ENCODE peak calls at places on chromosomes 7 and 10, in ten cellular contexts. T is HCT116; C is activated T-helper 1 cell treated with Interleukin-2 at 50 U/mL for 16 hours; H is stimulated activated CD4-positive, alpha-beta T cell treated with anti-CD3 and anti-CD28 coated beads, Interleukin-12 subunit alpha, Interleukin-12 subunit beta, amount 100 ng/mL, for 4 hours; Y is iPS DF 19.7; R is NCI-H748 treated with DMSO at 0.1 percent for 48 hours; U is NCI-H82; Z is CD4-positive, alpha-beta T cell; W is activated naive CD4-positive, alpha-beta T cell; J is fibroblast of lung. B is an unnamed sample.

GRCh38 chr10:92712016-92712889 is 22.5 kb downstream of the HHEX start:
- DNase-seq in U (no peak), Y (no peak), H (no peak), J (no peak), C (no peak), T (no peak), R (peak), Z (no peak), W (no peak), B (no peak)

GRCh38 chr7:156827587-156828203 is 65.3 kb downstream of the LMBR1 start:
- DNase-seq in W (no peak), C (no peak), Y (no peak), R (no peak), T (peak), U (no peak), Z (no peak), H (no peak), J (peak), B (peak)

GRCh38 chr10:90148121-90148855 is 446.9 kb downstream of the KIF20B start:
- DNase-seq in J (peak), U (peak), W (no peak), R (peak), H (no peak), Z (no peak), Y (no peak), T (peak), C (no peak), B (no peak)

GRCh38 chr7:130008941-130009847 is 42.0 kb downstream of the ZC3HC1 start:
- DNase-seq in Z (no peak), R (no peak), H (no peak), Y (no peak), J (no peak), C (no peak), U (no peak), T (peak), W (no peak), B (peak)

GRCh38 chr10:14205246-14205645 is 125.5 kb downstream of the FRMD4A start:
- DNase-seq in U (no peak), J (no peak), Y (no peak), C (no peak), R (no peak), Z (no peak), T (no peak), H (no peak), W (no peak), B (no peak)

GRCh38 chr7:66920769-66921395 is at the start of gene TMEM248:
- DNase-seq in C (peak), R (peak), T (peak), H (peak), W (peak), U (peak), J (peak), Y (no peak), Z (peak), B (peak)

GRCh38 chr10:36534471-36535002 is 590.9 kb upstream of the ANKRD30A start:
- DNase-seq in Y (no peak), R (no peak), Z (no peak), U (peak), C (no peak), T (no peak), J (peak), H (no peak), W (no peak), B (peak)

GRCh38 chr10:119931873-119932272 is 39.3 kb downstream of the SEC23IP start:
- DNase-seq in W (no peak), Z (no peak), J (no peak), U (no peak), Y (no peak), T (no peak), H (no peak), C (no peak), R (no peak), B (no peak)

GRCh38 chr10:50594012-50594411 is 29.7 kb downstream of the SGMS1 start:
- DNase-seq in W (no peak), R (no peak), H (no peak), J (peak), U (no peak), Z (no peak), Y (no peak), C (no peak), T (no peak), B (peak)

GRCh38 chr7:36844374-36844773 is 120.1 kb upstream of the AOAH start:
- DNase-seq in R (no peak), Z (no peak), Y (no peak), U (no peak), J (no peak), T (no peak), C (no peak), W (no peak), H (no peak), B (no peak)